ENCODE peak calls at places on chromosomes 6 and 20, in ten cellular contexts. U, B, X, D, H, I, S, C, O and K are unnamed samples.

GRCh38 chr20:58138395-58138794 is 90.1 kb downstream of the ANKRD60 start:
- DNase-seq in U (no peak), B (no peak), X (no peak), D (no peak), H (no peak), I (no peak), S (no peak), C (no peak), O (no peak), K (no peak)

GRCh38 chr6:149867876-149868640 is 3.9 kb upstream of the LRP11 start:
- DNase-seq in U (no peak), B (no peak), X (peak; percentile 36), D (no peak), H (no peak), I (no peak), S (no peak), C (peak; percentile 28), O (no peak), K (no peak)

GRCh38 chr6:26172496-26172958 is 85.3 kb downstream of the HFE start:
- DNase-seq in U (no peak), B (no peak), X (no peak), D (peak; percentile 33), H (peak; percentile 28), I (no peak), S (no peak), C (peak; percentile 46), O (peak; percentile 76), K (no peak)

GRCh38 chr6:165952514-165952913 is 215.1 kb downstream of the TBXT start:
- DNase-seq in U (no peak), B (no peak), X (no peak), D (no peak), H (no peak), I (no peak), S (no peak), C (no peak), O (no peak), K (no peak)

GRCh38 chr6:32790306-32790705 is 26.5 kb downstream of the HLA-DOB start:
- DNase-seq in U (no peak), B (no peak), X (no peak), D (no peak), H (no peak), I (no peak), S (no peak), C (no peak), O (no peak), K (no peak)

GRCh38 chr6:163457637-163458561 is 43.4 kb downstream of the QKI start:
- DNase-seq in U (no peak), B (no peak), X (no peak), D (no peak), H (peak; percentile 59), I (peak; percentile 54), S (no peak), C (peak; percentile 95), O (no peak), K (no peak)

GRCh38 chr6:3425574-3425973 is 31.3 kb downstream of the SLC22A23 start:
- DNase-seq in U (no peak), B (no peak), X (no peak), D (no peak), H (no peak), I (no peak), S (no peak), C (no peak), O (no peak), K (no peak)

GRCh38 chr6:90079555-90080490 is 185.6 kb downstream of the GJA10 start:
- DNase-seq in U (no peak), B (no peak), X (no peak), D (no peak), H (no peak), I (no peak), S (peak; percentile 67), C (no peak), O (no peak), K (no peak)

GRCh38 chr20:23214903-23215302 is 128.8 kb upstream of the CD93 start:
- DNase-seq in U (no peak), B (no peak), X (no peak), D (no peak), H (no peak), I (no peak), S (no peak), C (peak; percentile 55), O (no peak), K (no peak)

GRCh38 chr20:1388253-1388652 is 4.6 kb downstream of the FKBP1A start:
- DNase-seq in U (no peak), B (no peak), X (no peak), D (no peak), H (no peak), I (no peak), S (no peak), C (no peak), O (no peak), K (no peak)

GRCh38 chr20:44180814-44181213 is 6.2 kb downstream of the JPH2 start:
- DNase-seq in U (peak; percentile 72), B (no peak), X (no peak), D (no peak), H (no peak), I (no peak), S (no peak), C (peak; percentile 35), O (no peak), K (no peak)

GRCh38 chr6:166949533-166950442 is 6.6 kb downstream of the RNASET2 start:
- DNase-seq in U (no peak), B (no peak), X (no peak), D (no peak), H (no peak), I (no peak), S (no peak), C (no peak), O (no peak), K (no peak)

GRCh38 chr6:38671885-38672467 is 31.0 kb downstream of the GLO1 start:
- DNase-seq in U (no peak), B (no peak), X (no peak), D (peak; percentile 20), H (peak; percentile 13), I (peak; percentile 80), S (peak; percentile 9), C (peak; percentile 76), O (peak; percentile 50), K (no peak)